ENCODE peak calls at places on chromosomes 16 and 17, in eight cellular contexts. X, Z, B, C, I, Y, Q and H are unnamed samples.

GRCh38 chr17:42201155-42201772 is 7.0 kb upstream of the GHDC start:
- DNase-seq in X (no peak), Z (no peak), B (no peak), C (no peak), I (no peak), Y (no peak), Q (no peak), H (no peak)

GRCh38 chr16:84032458-84033178 is 10.0 kb downstream of the SLC38A8 start:
- DNase-seq in X (no peak), Z (no peak), B (no peak), C (peak; percentile 57), I (no peak), Y (no peak), Q (no peak), H (no peak)

GRCh38 chr16:87060026-87060986 is 256.9 kb downstream of the C16orf95 start:
- DNase-seq in X (no peak), Z (no peak), B (no peak), C (no peak), I (no peak), Y (peak; percentile 57), Q (peak; percentile 89), H (no peak)

GRCh38 chr16:85733839-85734170 is 17.1 kb downstream of the C16orf74 start:
- DNase-seq in X (no peak), Z (no peak), B (no peak), C (no peak), I (no peak), Y (peak; percentile 17), Q (peak; percentile 52), H (no peak)

GRCh38 chr17:51128089-51128488 is 7.4 kb upstream of the SPAG9 start:
- DNase-seq in X (no peak), Z (no peak), B (no peak), C (no peak), I (no peak), Y (no peak), Q (no peak), H (no peak)

GRCh38 chr17:82414548-82415281 is 3.4 kb upstream of the HEXD start:
- DNase-seq in X (no peak), Z (peak; percentile 46), B (peak; percentile 72), C (peak; percentile 79), I (no peak), Y (peak; percentile 72), Q (peak; percentile 76), H (peak; percentile 92)

GRCh38 chr16:56807011-56807675 is 57.9 kb upstream of the SLC12A3 start:
- DNase-seq in X (peak; percentile 24), Z (no peak), B (no peak), C (no peak), I (no peak), Y (peak; percentile 77), Q (peak; percentile 77), H (no peak)

GRCh38 chr17:76145231-76146052 is 4.4 kb upstream of the FOXJ1 start:
- DNase-seq in X (no peak), Z (no peak), B (peak; percentile 55), C (no peak), I (no peak), Y (no peak), Q (no peak), H (no peak)

GRCh38 chr16:10519297-10519696 is 61.1 kb downstream of the EMP2 start:
- DNase-seq in X (no peak), Z (no peak), B (no peak), C (no peak), I (no peak), Y (no peak), Q (no peak), H (no peak)

GRCh38 chr16:84282533-84282932 is 12.1 kb upstream of the WFDC1 start:
- DNase-seq in X (no peak), Z (no peak), B (no peak), C (no peak), I (no peak), Y (no peak), Q (no peak), H (no peak)

GRCh38 chr16:81604960-81605383 is 160.4 kb downstream of the CMIP start:
- DNase-seq in X (no peak), Z (no peak), B (no peak), C (no peak), I (no peak), Y (peak; percentile 28), Q (peak; percentile 77), H (no peak)

GRCh38 chr17:21361020-21361809 is 14.9 kb upstream of the KCNJ12 start:
- DNase-seq in X (no peak), Z (no peak), B (no peak), C (no peak), I (no peak), Y (no peak), Q (no peak), H (no peak)

GRCh38 chr16:35480988-35481387 is 2021.6 kb downstream of the TP53TG3F start:
- DNase-seq in X (no peak), Z (no peak), B (no peak), C (no peak), I (no peak), Y (no peak), Q (no peak), H (no peak)

GRCh38 chr17:1650731-1651558 is 1.3 kb upstream of the RILP start:
- DNase-seq in X (no peak), Z (no peak), B (no peak), C (no peak), I (no peak), Y (no peak), Q (no peak), H (no peak)

GRCh38 chr17:2872282-2872681 is 76.0 kb downstream of the RAP1GAP2 start:
- DNase-seq in X (no peak), Z (no peak), B (no peak), C (no peak), I (no peak), Y (no peak), Q (no peak), H (no peak)

GRCh38 chr16:82655315-82655714 is 28.5 kb downstream of the CDH13 start:
- DNase-seq in X (peak; percentile 57), Z (no peak), B (peak; percentile 72), C (no peak), I (no peak), Y (peak; percentile 92), Q (peak; percentile 94), H (no peak)

GRCh38 chr16:72474511-72475123 is 302.7 kb upstream of the PMFBP1 start:
- DNase-seq in X (peak; percentile 79), Z (no peak), B (no peak), C (no peak), I (no peak), Y (peak; percentile 52), Q (peak; percentile 94), H (no peak)

GRCh38 chr16:23509763-23510153 is 536 bp downstream of the GGA2 start:
- DNase-seq in X (no peak), Z (no peak), B (peak; percentile 5), C (peak; percentile 17), I (no peak), Y (peak; percentile 76), Q (peak; percentile 42), H (no peak)

GRCh38 chr17:76710863-76711611 is at the start of gene MXRA7:
- DNase-seq in X (no peak), Z (peak; percentile 51), B (peak; percentile 44), C (peak; percentile 82), I (no peak), Y (peak; percentile 91), Q (peak; percentile 60), H (peak; percentile 90)

GRCh38 chr17:80768936-80769335 is 222.7 kb upstream of the CHMP6 start:
- DNase-seq in X (no peak), Z (no peak), B (no peak), C (no peak), I (no peak), Y (no peak), Q (no peak), H (no peak)

GRCh38 chr17:1714488-1714979 is 4.4 kb upstream of the TLCD2 start:
- DNase-seq in X (peak; percentile 94), Z (peak; percentile 98), B (no peak), C (peak; percentile 97), I (peak; percentile 96), Y (peak; percentile 98), Q (peak; percentile 99), H (peak; percentile 99)

DNA sequence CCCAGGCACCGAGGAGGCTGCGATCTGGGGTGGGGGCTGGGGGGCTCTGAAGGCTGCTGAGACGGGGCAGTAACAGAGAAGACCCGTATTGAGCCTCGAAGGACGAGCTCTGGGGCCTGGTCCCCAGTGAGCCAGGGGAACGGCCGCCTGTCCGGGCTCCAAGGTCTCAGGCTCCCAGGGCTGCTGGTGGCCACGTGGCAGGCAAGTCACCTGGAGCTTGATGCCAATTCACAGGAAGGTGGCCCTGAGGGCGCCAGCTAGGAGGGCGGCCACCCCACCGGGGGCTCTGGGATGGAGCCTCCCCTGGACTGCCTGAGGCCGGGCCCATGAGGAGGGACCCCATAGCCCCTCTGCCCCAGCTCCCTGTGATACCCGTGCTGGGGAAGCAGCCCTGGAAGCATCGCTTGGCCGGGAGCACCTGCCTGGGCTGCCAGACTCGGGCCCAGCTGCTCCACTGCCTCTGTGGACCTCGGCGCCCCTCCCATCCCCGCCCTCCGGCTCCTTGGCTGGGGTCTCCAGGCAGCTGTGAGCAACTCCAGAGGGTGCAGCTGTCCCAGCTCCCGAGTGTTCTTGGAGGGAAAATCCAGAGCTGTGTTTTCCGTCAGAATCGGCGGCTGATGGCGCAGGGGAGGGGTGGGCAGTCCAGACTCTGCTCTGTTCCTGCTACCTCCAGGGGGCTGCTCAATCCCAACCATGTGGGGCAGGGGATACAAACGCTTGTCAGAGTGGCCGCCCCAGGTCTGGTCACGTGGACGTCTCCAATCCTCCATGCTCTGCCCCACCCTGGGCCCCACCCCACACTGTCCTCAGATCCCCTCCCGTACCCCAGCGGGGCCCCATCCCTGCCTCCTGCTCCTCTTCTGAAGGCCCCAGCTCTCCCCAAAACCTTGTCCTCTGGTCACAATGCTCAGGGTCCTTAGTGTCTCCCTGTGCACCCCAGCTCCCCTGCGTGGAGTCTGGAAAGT is 67.2 kb upstream of the GNG13 start:
- DNase-seq in X (no peak), Z (no peak), B (no peak), C (no peak), I (no peak), Y (no peak), Q (no peak), H (no peak)
- TF ChIP-seq CTCF in X (no peak), Z (no peak), B (no peak), C (no peak), I (no peak), Y (no peak), Q (no peak), H (no peak)

GRCh38 chr16:14545346-14545884 is 84.6 kb downstream of the PARN start:
- DNase-seq in X (no peak), Z (no peak), B (no peak), C (no peak), I (no peak), Y (peak; percentile 65), Q (peak; percentile 62), H (no peak)
- TF ChIP-seq CTCF in X (no peak), Z (no peak), B (no peak), C (no peak), I (no peak), Y (no peak), Q (no peak), H (no peak)

GRCh38 chr16:28090646-28091377 is 27.3 kb upstream of the GSG1L start:
- DNase-seq in X (no peak), Z (no peak), B (no peak), C (no peak), I (no peak), Y (no peak), Q (peak; percentile 28), H (no peak)
- TF ChIP-seq CTCF in X (peak; percentile 30), Z (no peak), B (no peak), C (no peak), I (no peak), Y (peak; percentile 12), Q (peak; percentile 47), H (peak; percentile 23)

GRCh38 chr16:69083306-69083941 is 22.0 kb upstream of the HAS3 start:
- DNase-seq in X (no peak), Z (no peak), B (no peak), C (no peak), I (no peak), Y (no peak), Q (no peak), H (no peak)
- TF ChIP-seq CTCF in X (peak; percentile 5), Z (no peak), B (no peak), C (peak; percentile 30), I (no peak), Y (no peak), Q (no peak), H (no peak)

GRCh38 chr17:67157732-67158639 is 87.0 kb downstream of the HELZ start:
- DNase-seq in X (no peak), Z (no peak), B (no peak), C (no peak), I (no peak), Y (peak; percentile 54), Q (peak; percentile 79), H (no peak)
- TF ChIP-seq CTCF in X (peak; percentile 41), Z (no peak), B (no peak), C (peak; percentile 47), I (no peak), Y (peak; percentile 52), Q (peak; percentile 54), H (peak; percentile 69)